ENCODE peak calls at places on chromosome 15, in five cellular contexts. S is ecto neural progenitor cell; E is stimulated activated CD8-positive, alpha-beta memory T cell treated with anti-CD3 and anti-CD28 coated beads, Interleukin-4, amount 100 ng/mL, for 1 hour; Q is occipital lobe; P is memory B cell. X is an unnamed sample.

GRCh38 chr15:100276519-100276918 is 65.3 kb downstream of the ADAMTS17 start:
- DNase-seq in S (no peak), E (no peak), Q (no peak), P (no peak), X (no peak)

GRCh38 chr15:68479406-68479805 is 47.4 kb upstream of the ITGA11 start:
- DNase-seq in S (no peak), E (no peak), Q (peak; percentile 40), P (no peak), X (no peak)

GRCh38 chr15:72358121-72358520 is 17.7 kb downstream of the HEXA start:
- DNase-seq in S (no peak), E (no peak), Q (no peak), P (no peak), X (no peak)

GRCh38 chr15:51675234-51675633 is 6.1 kb upstream of the SCG3 start:
- DNase-seq in S (no peak), E (no peak), Q (no peak), P (no peak), X (no peak)

GRCh38 chr15:82602195-82602594 is 45.0 kb downstream of the CPEB1 start:
- DNase-seq in S (no peak), E (no peak), Q (no peak), P (no peak), X (no peak)

GRCh38 chr15:39110336-39110735 is 470.5 kb upstream of the THBS1 start:
- DNase-seq in S (no peak), E (no peak), Q (no peak), P (no peak), X (no peak)

GRCh38 chr15:33234019-33234418 is 39.5 kb upstream of the FMN1 start:
- DNase-seq in S (no peak), E (no peak), Q (no peak), P (no peak), X (no peak)

GRCh38 chr15:37125143-37125542 is 24.8 kb upstream of the MEIS2 start:
- DNase-seq in S (no peak), E (no peak), Q (no peak), P (no peak), X (no peak)

GRCh38 chr15:38231430-38231829 is 21.2 kb upstream of the SPRED1 start:
- DNase-seq in S (no peak), E (no peak), Q (peak; percentile 12), P (no peak), X (no peak)

GRCh38 chr15:83613146-83613635 is 40.7 kb upstream of the ADAMTSL3 start:
- DNase-seq in S (no peak), E (no peak), Q (no peak), P (no peak), X (no peak)

GRCh38 chr15:74955017-74955416 is 1.6 kb downstream of the RPP25 start:
- DNase-seq in S (peak; percentile 51), E (no peak), Q (no peak), P (no peak), X (no peak)

GRCh38 chr15:78599189-78599588 is 21.6 kb downstream of the CHRNA3 start:
- DNase-seq in S (no peak), E (no peak), Q (no peak), P (no peak), X (no peak)

GRCh38 chr15:101288905-101289513 is 6.0 kb downstream of the SNRPA1 start:
- DNase-seq in S (peak; percentile 34), E (no peak), Q (no peak), P (peak; percentile 63), X (no peak)

GRCh38 chr15:33852570-33852969 is 115.7 kb upstream of the CHRM5 start:
- DNase-seq in S (no peak), E (no peak), Q (no peak), P (no peak), X (no peak)

GRCh38 chr15:44009056-44009455 is 182.3 kb downstream of the WDR76 start:
- DNase-seq in S (no peak), E (no peak), Q (no peak), P (no peak), X (no peak)

GRCh38 chr15:77870195-77871065 is 207.1 kb downstream of the TBC1D2B start:
- DNase-seq in S (peak; percentile 84), E (no peak), Q (peak; percentile 54), P (peak; percentile 36), X (peak; percentile 31)

GRCh38 chr15:71189723-71190122 is 74.5 kb downstream of the THSD4 start:
- DNase-seq in S (peak; percentile 29), E (no peak), Q (no peak), P (no peak), X (no peak)

GRCh38 chr15:91857772-91858171 is 4.3 kb downstream of the SLCO3A1 start:
- DNase-seq in S (no peak), E (no peak), Q (no peak), P (no peak), X (no peak)

GRCh38 chr15:55552926-55553325 is 35.2 kb downstream of the PYGO1 start:
- DNase-seq in S (peak; percentile 54), E (no peak), Q (no peak), P (no peak), X (no peak)

GRCh38 chr15:73809728-73810501 is 56.8 kb upstream of the INSYN1 start:
- DNase-seq in S (no peak), E (no peak), Q (peak; percentile 56), P (no peak), X (no peak)

GRCh38 chr15:44029940-44030568 is 165.0 kb downstream of the FRMD5 start:
- DNase-seq in S (no peak), E (no peak), Q (no peak), P (no peak), X (no peak)

GRCh38 chr15:78007965-78008886 is 69.3 kb downstream of the TBC1D2B start:
- DNase-seq in S (no peak), E (no peak), Q (peak; percentile 22), P (no peak), X (no peak)

GRCh38 chr15:59741274-59741906 is 52.3 kb upstream of the BNIP2 start:
- DNase-seq in S (peak; percentile 49), E (no peak), Q (no peak), P (no peak), X (no peak)

GRCh38 chr15:25410649-25411048 is 28.2 kb downstream of the UBE3A start:
- DNase-seq in S (no peak), E (no peak), Q (no peak), P (no peak), X (no peak)

GRCh38 chr15:99399612-99400011 is 148.3 kb downstream of the LRRC28 start:
- DNase-seq in S (no peak), E (no peak), Q (no peak), P (no peak), X (no peak)

GRCh38 chr15:29674661-29675533 is 147.4 kb downstream of the TJP1 start:
- DNase-seq in S (peak; percentile 92), E (no peak), Q (no peak), P (no peak), X (no peak)

GRCh38 chr15:92683511-92683834 is 27.9 kb upstream of the FAM174B start:
- DNase-seq in S (peak; percentile 80), E (no peak), Q (no peak), P (no peak), X (no peak)

GRCh38 chr15:90402230-90402629 is 14.2 kb downstream of the IQGAP1 start:
- DNase-seq in S (no peak), E (no peak), Q (no peak), P (no peak), X (no peak)

GRCh38 chr15:61034793-61035710 is 194.1 kb downstream of the RORA start:
- DNase-seq in S (no peak), E (no peak), Q (no peak), P (no peak), X (no peak)